ENCODE peak calls at places on chromosomes 5 and 9, in five cellular contexts. F is ELR, L is D341Med, A is AG08395, D is iPS-NIHi11. G is an unnamed sample.

GRCh38 chr5:98768160-98769005 is 5.1 kb upstream of the RGMB start:
- DNase-seq in A (peak; percentile 64), F (peak; percentile 91), D (peak; percentile 64), L (peak; percentile 63), G (peak; percentile 53)

GRCh38 chr5:151897896-151898295 is 26.8 kb downstream of the GLRA1 start:
- DNase-seq in A (no peak), F (peak; percentile 30), D (no peak), L (no peak), G (no peak)

GRCh38 chr9:116646661-116647514 is 40.2 kb upstream of the TRIM32 start:
- DNase-seq in L (peak; percentile 48), A (peak; percentile 54), D (peak; percentile 48), F (peak; percentile 54), G (no peak)

GRCh38 chr9:81648891-81649290 is 40.5 kb downstream of the TLE1 start:
- DNase-seq in F (no peak), L (no peak), D (no peak), A (no peak), G (no peak)

GRCh38 chr9:133113928-133114351 is 7.1 kb downstream of the RALGDS start:
- DNase-seq in D (no peak), L (no peak), F (no peak), A (no peak), G (no peak)

GRCh38 chr9:27527702-27528277 is 1.8 kb downstream of the MOB3B start:
- DNase-seq in F (no peak), L (no peak), A (no peak), D (no peak), G (no peak)

GRCh38 chr5:53151713-53152458 is 42.3 kb upstream of the MOCS2 start:
- DNase-seq in A (peak; percentile 71), F (peak; percentile 76), D (no peak), L (no peak), G (peak; percentile 64)

GRCh38 chr9:119368681-119369581 is at the start of gene BRINP1:
- DNase-seq in F (no peak), A (peak; percentile 53), L (peak; percentile 89), D (peak; percentile 70), G (peak; percentile 17)

GRCh38 chr5:151238303-151238741 is 14.4 kb upstream of the CCDC69 start:
- DNase-seq in A (no peak), D (peak; percentile 51), L (no peak), F (no peak), G (no peak)

GRCh38 chr5:3878267-3878666 is 282.6 kb downstream of the IRX1 start:
- DNase-seq in L (no peak), F (no peak), D (no peak), A (no peak), G (no peak)

GRCh38 chr9:6243746-6244145 is 28.1 kb downstream of the IL33 start:
- DNase-seq in F (peak; percentile 33), A (peak; percentile 22), L (no peak), D (no peak), G (no peak)

GRCh38 chr5:129820-130219 is 37.9 kb downstream of the PLEKHG4B start:
- DNase-seq in F (peak; percentile 85), A (peak; percentile 63), D (no peak), L (no peak), G (peak; percentile 51)

GRCh38 chr5:139817970-139818369 is 22.4 kb downstream of the PSD2 start:
- DNase-seq in D (no peak), A (no peak), L (no peak), F (no peak), G (no peak)

GRCh38 chr5:175347027-175347426 is 97.0 kb downstream of the DRD1 start:
- DNase-seq in A (no peak), L (no peak), D (no peak), F (peak; percentile 54), G (peak; percentile 52)

GRCh38 chr5:13574634-13575033 is 369.9 kb downstream of the DNAH5 start:
- DNase-seq in D (no peak), A (no peak), L (no peak), F (no peak), G (no peak)

GRCh38 chr5:31361234-31361633 is 167.7 kb downstream of the CDH6 start:
- DNase-seq in A (peak; percentile 64), D (no peak), L (no peak), F (peak; percentile 88), G (peak; percentile 39)

GRCh38 chr9:16825364-16825763 is 45.1 kb downstream of the BNC2 start:
- DNase-seq in L (no peak), D (no peak), A (peak; percentile 27), F (peak; percentile 20), G (no peak)

GRCh38 chr5:72106922-72107873 is at the start of gene MAP1B:
- DNase-seq in F (peak; percentile 83), L (peak; percentile 93), A (peak; percentile 65), D (peak; percentile 89), G (peak; percentile 75)

GRCh38 chr9:91047993-91048607 is 246.5 kb downstream of the SYK start:
- DNase-seq in F (peak; percentile 85), D (no peak), A (peak; percentile 86), L (no peak), G (peak; percentile 76)

GRCh38 chr5:79526493-79526892 is 12.6 kb upstream of the HOMER1 start:
- DNase-seq in L (no peak), D (no peak), A (no peak), F (no peak), G (no peak)

GRCh38 chr5:168651654-168652053 is 72.5 kb upstream of the PANK3 start:
- DNase-seq in D (no peak), F (peak; percentile 58), A (peak; percentile 77), L (no peak), G (peak; percentile 45)

GRCh38 chr5:135353952-135354721 is 44.9 kb downstream of the MACROH2A1 start:
- DNase-seq in D (no peak), A (peak; percentile 96), F (peak; percentile 59), L (no peak), G (peak; percentile 79)

GRCh38 chr9:77374266-77374665 is 196.9 kb downstream of the VPS13A start:
- DNase-seq in D (no peak), A (no peak), L (no peak), F (peak; percentile 54), G (no peak)

GRCh38 chr5:53479656-53480473 is 564 bp upstream of the FST start:
- DNase-seq in F (peak; percentile 67), A (peak; percentile 57), D (peak; percentile 67), L (peak; percentile 58), G (peak; percentile 77)

GRCh38 chr9:129617167-129617566 is 3.7 kb downstream of the C9orf50 start:
- DNase-seq in F (peak; percentile 83), L (peak; percentile 72), D (peak; percentile 49), A (peak; percentile 76), G (peak; percentile 85)

GRCh38 chr5:125424851-125425250 is 678.4 kb upstream of the ZNF608 start:
- DNase-seq in D (no peak), L (peak; percentile 51), A (no peak), F (no peak), G (no peak)

GRCh38 chr5:74903165-74903787 is 37.1 kb upstream of the FAM169A start:
- DNase-seq in D (peak; percentile 86), L (peak; percentile 62), F (peak; percentile 47), A (no peak), G (no peak)

GRCh38 chr5:59174248-59174844 is 591.5 kb downstream of the RAB3C start:
- DNase-seq in F (peak; percentile 84), L (peak; percentile 48), D (peak; percentile 55), A (peak; percentile 69), G (peak; percentile 54)

GRCh38 chr5:73122875-73123810 is 2.8 kb downstream of the TMEM171 start:
- DNase-seq in F (peak; percentile 76), A (peak; percentile 79), L (no peak), D (peak; percentile 43), G (no peak)

GRCh38 chr5:110018509-110018908 is 328.8 kb downstream of the MAN2A1 start:
- DNase-seq in D (no peak), A (no peak), L (no peak), F (no peak), G (no peak)

GRCh38 chr5:50325237-50325832 is 115.8 kb downstream of the EMB start:
- DNase-seq in L (peak; percentile 16), F (peak; percentile 34), A (peak; percentile 13), D (peak; percentile 7), G (no peak)

GRCh38 chr9:82532504-82532903 is 530.4 kb downstream of the RASEF start:
- DNase-seq in L (no peak), D (no peak), A (no peak), F (no peak), G (peak; percentile 6)

GRCh38 chr5:174589011-174589410 is 135.4 kb upstream of the MSX2 start:
- DNase-seq in L (no peak), A (no peak), F (peak; percentile 29), D (no peak), G (no peak)

GRCh38 chr9:123929177-123929869 is 603 bp downstream of the DENND1A start:
- DNase-seq in D (no peak), L (peak; percentile 48), F (peak; percentile 46), A (no peak), G (peak; percentile 25)

GRCh38 chr9:133797406-133798150 is 59.4 kb upstream of the SARDH start:
- DNase-seq in A (no peak), L (no peak), F (no peak), D (no peak), G (no peak)

GRCh38 chr9:120187758-120188157 is 392.2 kb downstream of the CDK5RAP2 start:
- DNase-seq in D (no peak), F (no peak), L (no peak), A (no peak), G (no peak)

GRCh38 chr9:136283291-136284235 is 20.3 kb downstream of the CCDC187 start:
- DNase-seq in D (peak; percentile 95), A (peak; percentile 89), L (peak; percentile 92), F (peak; percentile 67), G (peak; percentile 93)